ENCODE peak calls at places on chromosomes 7 and 10, in ten cellular contexts. One of them, this sample, is unnamed.

GRCh38 chr10:24156686-24157085 is 52.3 kb upstream of the KIAA1217 start:
- DNase-seq in testis: no peak
- DNase-seq in endodermal cell: no peak
- DNase-seq in lower lobe of right lung: no peak
- DNase-seq in left lung: no peak
- DNase-seq in SK-N-SH: no peak
- DNase-seq in body of pancreas: no peak
- DNase-seq in hepatocyte: no peak
- DNase-seq in tibial nerve: no peak
- DNase-seq in tibial artery: no peak
- DNase-seq in this sample: no peak

GRCh38 chr10:88262591-88263234 is 320.4 kb downstream of the RNLS start:
- DNase-seq in testis: no peak
- DNase-seq in endodermal cell: no peak
- DNase-seq in lower lobe of right lung: no peak
- DNase-seq in left lung: no peak
- DNase-seq in SK-N-SH: no peak
- DNase-seq in body of pancreas: no peak
- DNase-seq in hepatocyte: no peak
- DNase-seq in tibial nerve: no peak
- DNase-seq in tibial artery: no peak
- DNase-seq in this sample: no peak

GRCh38 chr10:132395704-132396494 is 1.1 kb upstream of the PWWP2B start:
- DNase-seq in testis: peak; percentile 88
- DNase-seq in endodermal cell: peak; percentile 92
- DNase-seq in lower lobe of right lung: peak; percentile 91
- DNase-seq in left lung: peak; percentile 93
- DNase-seq in SK-N-SH: peak; percentile 73
- DNase-seq in body of pancreas: peak; percentile 83
- DNase-seq in hepatocyte: peak; percentile 88
- DNase-seq in tibial nerve: no peak
- DNase-seq in tibial artery: peak; percentile 69
- DNase-seq in this sample: peak; percentile 50

GRCh38 chr7:18521236-18521589 is 25.7 kb downstream of the HDAC9 start:
- DNase-seq in testis: no peak
- DNase-seq in endodermal cell: no peak
- DNase-seq in lower lobe of right lung: no peak
- DNase-seq in left lung: no peak
- DNase-seq in SK-N-SH: no peak
- DNase-seq in body of pancreas: no peak
- DNase-seq in hepatocyte: no peak
- DNase-seq in tibial nerve: no peak
- DNase-seq in tibial artery: no peak
- DNase-seq in this sample: no peak

GRCh38 chr10:119333146-119333792 is 125.9 kb downstream of the GRK5 start:
- DNase-seq in testis: no peak
- DNase-seq in endodermal cell: peak; percentile 71
- DNase-seq in lower lobe of right lung: no peak
- DNase-seq in left lung: no peak
- DNase-seq in SK-N-SH: no peak
- DNase-seq in body of pancreas: no peak
- DNase-seq in hepatocyte: no peak
- DNase-seq in tibial nerve: no peak
- DNase-seq in tibial artery: no peak
- DNase-seq in this sample: no peak

GRCh38 chr10:16967000-16967865 is 150.0 kb upstream of the RSU1 start:
- DNase-seq in testis: no peak
- DNase-seq in endodermal cell: no peak
- DNase-seq in lower lobe of right lung: no peak
- DNase-seq in left lung: no peak
- DNase-seq in SK-N-SH: no peak
- DNase-seq in body of pancreas: no peak
- DNase-seq in hepatocyte: peak; percentile 43
- DNase-seq in tibial nerve: no peak
- DNase-seq in tibial artery: no peak
- DNase-seq in this sample: no peak

GRCh38 chr10:122181055-122181732 is 89.9 kb upstream of the BTBD16 start:
- DNase-seq in testis: no peak
- DNase-seq in endodermal cell: no peak
- DNase-seq in lower lobe of right lung: no peak
- DNase-seq in left lung: no peak
- DNase-seq in SK-N-SH: no peak
- DNase-seq in body of pancreas: no peak
- DNase-seq in hepatocyte: no peak
- DNase-seq in tibial nerve: no peak
- DNase-seq in tibial artery: no peak
- DNase-seq in this sample: no peak

GRCh38 chr7:110786576-110786975 is 304.4 kb upstream of the LRRN3 start:
- DNase-seq in testis: no peak
- DNase-seq in endodermal cell: no peak
- DNase-seq in lower lobe of right lung: no peak
- DNase-seq in left lung: no peak
- DNase-seq in SK-N-SH: no peak
- DNase-seq in body of pancreas: no peak
- DNase-seq in hepatocyte: no peak
- DNase-seq in tibial nerve: no peak
- DNase-seq in tibial artery: no peak
- DNase-seq in this sample: no peak

GRCh38 chr10:126250045-126250444 is 138.2 kb downstream of the ADAM12 start:
- DNase-seq in testis: no peak
- DNase-seq in endodermal cell: no peak
- DNase-seq in lower lobe of right lung: no peak
- DNase-seq in left lung: no peak
- DNase-seq in SK-N-SH: no peak
- DNase-seq in body of pancreas: no peak
- DNase-seq in hepatocyte: peak; percentile 55
- DNase-seq in tibial nerve: no peak
- DNase-seq in tibial artery: no peak
- DNase-seq in this sample: no peak

GRCh38 chr7:68720722-68721121 is 877.6 kb upstream of the AUTS2 start:
- DNase-seq in testis: no peak
- DNase-seq in endodermal cell: no peak
- DNase-seq in lower lobe of right lung: no peak
- DNase-seq in left lung: no peak
- DNase-seq in SK-N-SH: no peak
- DNase-seq in body of pancreas: no peak
- DNase-seq in hepatocyte: no peak
- DNase-seq in tibial nerve: no peak
- DNase-seq in tibial artery: no peak
- DNase-seq in this sample: no peak

GRCh38 chr10:13721486-13721885 is 134.7 kb downstream of the PRPF18 start:
- DNase-seq in testis: no peak
- DNase-seq in endodermal cell: no peak
- DNase-seq in lower lobe of right lung: no peak
- DNase-seq in left lung: no peak
- DNase-seq in SK-N-SH: no peak
- DNase-seq in body of pancreas: no peak
- DNase-seq in hepatocyte: no peak
- DNase-seq in tibial nerve: no peak
- DNase-seq in tibial artery: no peak
- DNase-seq in this sample: no peak

GRCh38 chr10:83357627-83358026 is 781.7 kb upstream of the GHITM start:
- DNase-seq in testis: no peak
- DNase-seq in endodermal cell: no peak
- DNase-seq in lower lobe of right lung: no peak
- DNase-seq in left lung: no peak
- DNase-seq in SK-N-SH: no peak
- DNase-seq in body of pancreas: no peak
- DNase-seq in hepatocyte: no peak
- DNase-seq in tibial nerve: no peak
- DNase-seq in tibial artery: no peak
- DNase-seq in this sample: no peak

GRCh38 chr7:152462995-152463713 is 27.4 kb upstream of the KMT2C start:
- DNase-seq in testis: peak; percentile 63
- DNase-seq in endodermal cell: no peak
- DNase-seq in lower lobe of right lung: no peak
- DNase-seq in left lung: no peak
- DNase-seq in SK-N-SH: no peak
- DNase-seq in body of pancreas: no peak
- DNase-seq in hepatocyte: peak; percentile 81
- DNase-seq in tibial nerve: no peak
- DNase-seq in tibial artery: peak; percentile 36
- DNase-seq in this sample: no peak

GRCh38 chr7:119720541-119720940 is 552.4 kb upstream of the KCND2 start:
- DNase-seq in testis: no peak
- DNase-seq in endodermal cell: no peak
- DNase-seq in lower lobe of right lung: no peak
- DNase-seq in left lung: no peak
- DNase-seq in SK-N-SH: no peak
- DNase-seq in body of pancreas: no peak
- DNase-seq in hepatocyte: no peak
- DNase-seq in tibial nerve: no peak
- DNase-seq in tibial artery: no peak
- DNase-seq in this sample: no peak

DNA sequence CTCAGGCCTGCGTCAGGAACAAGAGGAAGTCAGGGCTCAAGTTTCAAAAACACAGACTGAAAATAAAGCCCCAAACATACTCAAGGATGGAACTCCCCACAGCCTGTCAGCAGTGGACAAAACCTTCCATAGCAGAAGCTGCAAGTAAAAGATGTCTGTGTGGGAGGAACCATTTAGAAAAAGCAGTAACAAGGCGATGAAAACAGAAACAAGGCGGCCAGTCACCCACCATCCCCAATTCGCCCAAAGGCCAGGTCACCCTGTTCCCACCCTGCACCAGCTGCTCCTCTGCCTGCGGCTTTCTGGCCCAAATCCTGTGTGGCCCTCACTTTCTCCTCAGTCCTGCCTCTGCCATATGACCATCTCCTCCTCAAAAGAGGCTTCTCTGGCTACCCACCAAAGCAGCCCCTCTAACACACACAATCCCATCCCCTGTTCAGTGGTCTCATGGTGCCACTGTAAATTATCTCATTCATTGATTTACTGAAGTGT is 27.8 kb downstream of the KCNMA1 start:
- DNase-seq in testis: no peak
- DNase-seq in endodermal cell: no peak
- DNase-seq in lower lobe of right lung: no peak
- DNase-seq in left lung: no peak
- DNase-seq in SK-N-SH: no peak
- DNase-seq in body of pancreas: no peak
- DNase-seq in hepatocyte: peak; percentile 19
- DNase-seq in tibial nerve: no peak
- DNase-seq in tibial artery: no peak
- DNase-seq in this sample: no peak
- H3K4me1 ChIP-seq in testis: no peaks in the 10 kb centered on the region
- H3K4me1 ChIP-seq in endodermal cell: peaks cover 5% of the 10 kb centered on the region
- H3K4me1 ChIP-seq in lower lobe of right lung: no peaks in the 10 kb centered on the region
- H3K4me1 ChIP-seq in left lung: peaks cover 4% of the 10 kb centered on the region
- H3K4me1 ChIP-seq in SK-N-SH: peaks cover 7% of the 10 kb centered on the region
- H3K4me1 ChIP-seq in body of pancreas: no peaks in the 10 kb centered on the region
- H3K4me1 ChIP-seq in hepatocyte: peaks cover 47% of the 10 kb centered on the region
- H3K4me1 ChIP-seq in tibial nerve: no peaks in the 10 kb centered on the region
- H3K4me1 ChIP-seq in tibial artery: peaks cover 28% of the 10 kb centered on the region
- H3K4me1 ChIP-seq in this sample: no peaks in the 10 kb centered on the region

GRCh38 chr10:25758041-25758457 is 176.0 kb upstream of the MYO3A start:
- DNase-seq in testis: peak; percentile 43
- DNase-seq in endodermal cell: peak; percentile 76
- DNase-seq in lower lobe of right lung: no peak
- DNase-seq in left lung: no peak
- DNase-seq in SK-N-SH: peak; percentile 61
- DNase-seq in body of pancreas: peak; percentile 52
- DNase-seq in hepatocyte: peak; percentile 71
- DNase-seq in tibial nerve: no peak
- DNase-seq in tibial artery: no peak
- DNase-seq in this sample: peak; percentile 7
- TF ChIP-seq CTCF in testis: peak; percentile 54
- TF ChIP-seq CTCF in endodermal cell: peak; percentile 94
- TF ChIP-seq CTCF in lower lobe of right lung: peak; percentile 43
- TF ChIP-seq CTCF in left lung: peak; percentile 22
- TF ChIP-seq CTCF in SK-N-SH: peak; percentile 54
- TF ChIP-seq CTCF in body of pancreas: peak; percentile 54
- TF ChIP-seq CTCF in hepatocyte: peak; percentile 77
- TF ChIP-seq CTCF in tibial nerve: peak; percentile 40
- TF ChIP-seq CTCF in tibial artery: peak; percentile 37
- TF ChIP-seq CTCF in this sample: peak; percentile 65

DNA sequence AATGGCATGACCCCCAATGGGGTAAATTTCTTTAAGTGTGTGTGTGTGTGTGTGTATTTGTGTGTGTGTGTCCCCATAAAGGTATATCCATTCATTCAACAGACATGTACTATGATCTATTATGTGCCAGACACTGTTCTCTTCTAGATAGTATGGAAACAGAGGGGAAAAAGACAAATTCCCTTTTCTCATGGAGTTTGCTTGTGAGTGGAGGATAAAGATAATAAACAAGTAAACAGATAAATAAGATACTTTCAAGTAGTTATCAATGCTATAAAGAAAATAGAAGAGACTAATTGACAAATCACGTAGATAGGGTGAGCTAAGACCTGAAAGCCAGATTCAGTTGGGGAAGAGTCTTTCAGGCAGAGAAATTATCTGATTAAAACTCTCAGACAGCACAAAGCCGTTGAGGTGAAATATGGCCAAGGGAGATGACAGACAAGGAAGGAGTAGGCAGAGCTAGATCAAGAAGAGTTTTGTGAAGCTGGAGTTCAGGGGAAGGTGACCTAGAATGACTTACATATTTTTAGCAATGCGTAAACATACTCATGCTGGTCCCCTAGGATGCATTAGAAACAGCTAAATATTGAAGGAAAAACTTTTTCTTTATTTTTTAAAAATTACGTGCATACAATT is 45.2 kb upstream of the DMTF1 start:
- DNase-seq in testis: no peak
- DNase-seq in endodermal cell: no peak
- DNase-seq in lower lobe of right lung: no peak
- DNase-seq in left lung: no peak
- DNase-seq in SK-N-SH: no peak
- DNase-seq in body of pancreas: no peak
- DNase-seq in hepatocyte: no peak
- DNase-seq in tibial nerve: no peak
- DNase-seq in tibial artery: no peak
- DNase-seq in this sample: no peak
- H3K4me3 ChIP-seq in testis: no peak overlapping the region
- H3K4me3 ChIP-seq in endodermal cell: no peak overlapping the region
- H3K4me3 ChIP-seq in lower lobe of right lung: no peak overlapping the region
- H3K4me3 ChIP-seq in left lung: no peak overlapping the region
- H3K4me3 ChIP-seq in SK-N-SH: no peak overlapping the region
- H3K4me3 ChIP-seq in body of pancreas: no peak overlapping the region
- H3K4me3 ChIP-seq in hepatocyte: no peak overlapping the region
- H3K4me3 ChIP-seq in tibial nerve: no peak overlapping the region
- H3K4me3 ChIP-seq in tibial artery: no peak overlapping the region
- H3K4me3 ChIP-seq in this sample: no peak overlapping the region

DNA sequence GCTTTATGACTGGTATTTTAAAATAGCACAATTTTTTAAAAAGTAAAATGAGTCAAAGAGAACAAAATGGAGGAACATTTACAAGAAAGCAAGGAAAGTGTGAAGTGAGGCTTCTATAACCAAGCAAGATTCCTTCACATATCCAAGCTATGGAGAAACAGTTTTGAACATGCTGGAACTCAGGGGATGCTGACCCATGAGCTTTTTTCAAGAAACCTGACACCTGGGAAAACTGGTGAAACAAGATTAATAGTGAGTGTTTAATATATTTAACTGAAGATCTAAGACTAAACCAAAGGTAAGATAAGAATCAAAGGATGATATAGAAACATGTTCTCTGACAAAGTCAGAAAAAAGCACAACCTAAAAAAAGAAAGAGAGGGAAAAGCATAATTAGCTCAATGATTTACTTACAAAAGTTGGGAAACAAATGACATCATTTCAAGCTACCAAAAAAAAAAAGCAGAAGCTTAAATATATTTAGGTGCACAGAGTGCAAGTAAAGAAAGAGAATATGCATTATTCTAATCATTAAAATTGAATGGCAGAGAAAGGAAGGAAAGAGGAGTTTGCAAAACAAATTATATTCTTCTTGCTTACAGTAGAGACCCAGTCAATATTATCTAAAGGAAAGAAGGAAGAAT is 24.9 kb downstream of the C7orf25 start:
- DNase-seq in testis: no peak
- DNase-seq in endodermal cell: no peak
- DNase-seq in lower lobe of right lung: no peak
- DNase-seq in left lung: no peak
- DNase-seq in SK-N-SH: no peak
- DNase-seq in body of pancreas: no peak
- DNase-seq in hepatocyte: no peak
- DNase-seq in tibial nerve: no peak
- DNase-seq in tibial artery: no peak
- DNase-seq in this sample: no peak
- H3K4me1 ChIP-seq in testis: no peaks in the 10 kb centered on the region
- H3K4me1 ChIP-seq in endodermal cell: peaks cover 5% of the 10 kb centered on the region
- H3K4me1 ChIP-seq in lower lobe of right lung: peaks cover 23% of the 10 kb centered on the region
- H3K4me1 ChIP-seq in left lung: peaks cover 24% of the 10 kb centered on the region
- H3K4me1 ChIP-seq in SK-N-SH: no peaks in the 10 kb centered on the region
- H3K4me1 ChIP-seq in body of pancreas: peaks cover 6% of the 10 kb centered on the region
- H3K4me1 ChIP-seq in hepatocyte: peaks cover 11% of the 10 kb centered on the region
- H3K4me1 ChIP-seq in tibial nerve: no peaks in the 10 kb centered on the region
- H3K4me1 ChIP-seq in tibial artery: peaks cover 5% of the 10 kb centered on the region
- H3K4me1 ChIP-seq in this sample: no peaks in the 10 kb centered on the region